ENCODE peak calls at places on chromosomes 12 and 14, in eight cellular contexts. N is thoracic aorta; B is CD8-positive, alpha-beta memory T cell; P is heart right ventricle; C is testis; I is K562; F is cardiac muscle cell; K is spleen. M is an unnamed sample.
A peak's percentile ranks its signal among the peaks of the same experiment; 100 is the strongest.

GRCh38 chr14:100332797-100333196 is 9.7 kb downstream of the SLC25A47 start:
- DNase-seq in N (no peak), B (no peak), P (no peak), C (no peak), I (no peak), F (no peak), K (no peak), M (no peak)

GRCh38 chr12:98864363-98864762 is 219.3 kb downstream of the APAF1 start:
- DNase-seq in N (no peak), B (no peak), P (no peak), C (no peak), I (no peak), F (no peak), K (no peak), M (no peak)

GRCh38 chr12:121364657-121365265 is 12.6 kb upstream of the ANAPC5 start:
- DNase-seq in N (no peak), B (no peak), P (no peak), C (no peak), I (no peak), F (no peak), K (no peak), M (no peak)

GRCh38 chr14:87045241-87045640 is 947.7 kb downstream of the GALC start:
- DNase-seq in N (no peak), B (no peak), P (no peak), C (no peak), I (no peak), F (no peak), K (no peak), M (no peak)

GRCh38 chr12:132872073-132872855 is 15.1 kb downstream of the CHFR start:
- DNase-seq in N (no peak), B (no peak), P (no peak), C (no peak), I (no peak), F (no peak), K (no peak), M (no peak)

GRCh38 chr14:72582582-72582981 is 311.3 kb downstream of the DPF3 start:
- DNase-seq in N (no peak), B (no peak), P (no peak), C (no peak), I (no peak), F (no peak), K (no peak), M (no peak)

GRCh38 chr12:122318607-122319311 is 52.5 kb upstream of the VPS33A start:
- DNase-seq in N (no peak), B (no peak), P (peak; percentile 37), C (no peak), I (no peak), F (no peak), K (no peak), M (no peak)

GRCh38 chr12:17333287-17333686 is 727.3 kb upstream of the LMO3 start:
- DNase-seq in N (no peak), B (no peak), P (no peak), C (no peak), I (no peak), F (no peak), K (no peak), M (no peak)

GRCh38 chr14:31420013-31420318 is 384 bp downstream of the HEATR5A start:
- DNase-seq in N (no peak), B (no peak), P (peak; percentile 50), C (peak; percentile 63), I (peak; percentile 59), F (peak; percentile 86), K (peak; percentile 94), M (peak; percentile 4)

GRCh38 chr14:61191751-61192150 is 89.4 kb downstream of the TMEM30B start:
- DNase-seq in N (no peak), B (no peak), P (no peak), C (no peak), I (no peak), F (no peak), K (no peak), M (no peak)

GRCh38 chr14:30982583-30982982 is 42.9 kb upstream of the AP4S1 start:
- DNase-seq in N (no peak), B (no peak), P (no peak), C (no peak), I (no peak), F (no peak), K (no peak), M (no peak)

GRCh38 chr14:53881161-53881846 is 75.3 kb downstream of the BMP4 start:
- DNase-seq in N (no peak), B (no peak), P (no peak), C (no peak), I (no peak), F (no peak), K (no peak), M (no peak)

GRCh38 chr14:21042918-21043317 is 756 bp downstream of the RNASE7 start:
- DNase-seq in N (no peak), B (no peak), P (no peak), C (no peak), I (no peak), F (no peak), K (no peak), M (no peak)

GRCh38 chr12:62933871-62934798 is 815 bp downstream of the PPM1H start:
- DNase-seq in N (no peak), B (no peak), P (peak; percentile 41), C (peak; percentile 48), I (peak; percentile 51), F (peak; percentile 61), K (peak; percentile 87), M (no peak)

GRCh38 chr14:72978856-72979255 is 48.0 kb downstream of the ZFYVE1 start:
- DNase-seq in N (no peak), B (no peak), P (no peak), C (peak; percentile 18), I (no peak), F (no peak), K (peak; percentile 31), M (no peak)

GRCh38 chr14:102235275-102235897 is 69.6 kb downstream of the MOK start:
- DNase-seq in N (peak; percentile 59), B (peak; percentile 63), P (peak; percentile 86), C (peak; percentile 94), I (peak; percentile 82), F (peak; percentile 92), K (peak; percentile 90), M (peak; percentile 68)

GRCh38 chr14:48970995-48971394 is 615.2 kb downstream of the RPS29 start:
- DNase-seq in N (no peak), B (no peak), P (no peak), C (no peak), I (no peak), F (no peak), K (no peak), M (no peak)

GRCh38 chr12:106082216-106083175 is 56.3 kb downstream of the NUAK1 start:
- DNase-seq in N (no peak), B (no peak), P (no peak), C (no peak), I (no peak), F (no peak), K (no peak), M (no peak)

GRCh38 chr12:93231938-93232337 is 145.8 kb upstream of the NUDT4 start:
- DNase-seq in N (no peak), B (no peak), P (no peak), C (no peak), I (no peak), F (no peak), K (no peak), M (no peak)

GRCh38 chr14:100535287-100536131 is 51.7 kb downstream of the BEGAIN start:
- DNase-seq in N (no peak), B (no peak), P (peak; percentile 2), C (peak; percentile 14), I (no peak), F (no peak), K (peak; percentile 52), M (no peak)

GRCh38 chr12:22797686-22798085 is 172.7 kb downstream of the ETNK1 start:
- DNase-seq in N (no peak), B (no peak), P (no peak), C (no peak), I (no peak), F (no peak), K (no peak), M (no peak)

DNA sequence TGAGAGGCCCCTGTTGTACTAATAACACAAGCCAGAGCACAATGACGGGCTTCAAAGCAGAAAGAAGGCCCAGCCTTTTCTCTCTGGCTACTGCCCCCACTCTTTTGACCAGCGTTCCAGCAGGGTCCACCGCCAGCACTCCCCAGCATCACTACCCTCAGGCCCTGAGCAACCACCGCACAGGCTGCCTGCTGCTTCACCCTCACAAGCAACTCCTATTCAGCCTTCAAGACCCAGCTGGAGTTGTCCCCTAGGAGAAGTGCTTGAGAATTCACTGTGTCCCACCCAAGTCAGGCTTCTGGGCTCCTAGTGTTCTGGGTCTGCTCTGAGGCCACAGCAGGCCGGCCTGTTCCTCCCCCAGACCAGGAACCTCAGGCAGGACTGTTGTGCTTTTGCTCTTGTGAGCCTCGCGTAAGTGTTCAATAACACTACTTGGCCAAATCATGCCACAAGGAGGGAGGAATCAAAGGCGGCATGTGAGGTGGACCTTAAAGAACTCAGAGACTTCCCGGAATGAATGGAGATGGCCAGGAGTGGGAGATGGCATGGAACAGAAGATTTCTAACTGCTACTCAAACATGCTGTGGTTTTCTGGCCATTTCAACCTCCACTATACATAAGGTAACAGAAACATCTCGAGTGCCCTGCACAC is 83.3 kb upstream of the GPR68 start:
- DNase-seq in N (no peak), B (no peak), P (no peak), C (no peak), I (no peak), F (no peak), K (no peak), M (no peak)
- H3K4me1 ChIP-seq in N (no peaks in the 10 kb centered on the region), B (peaks cover 97% of the 10 kb centered on the region), P (peaks cover 63% of the 10 kb centered on the region), C (peaks cover 26% of the 10 kb centered on the region), I (peaks cover 21% of the 10 kb centered on the region), F (peaks cover 5% of the 10 kb centered on the region), K (peaks cover 38% of the 10 kb centered on the region), M (no peaks in the 10 kb centered on the region)

GRCh38 chr14:75273272-75274044 is 5.2 kb upstream of the FOS start:
- DNase-seq in N (no peak), B (no peak), P (no peak), C (no peak), I (no peak), F (peak; percentile 56), K (peak; percentile 36), M (no peak)
- H3K9me3 ChIP-seq in N (no peaks in the 10 kb centered on the region), B (no peaks in the 10 kb centered on the region), P (no peaks in the 10 kb centered on the region), C (no peaks in the 10 kb centered on the region), I (no peaks in the 10 kb centered on the region), F (no peaks in the 10 kb centered on the region), K (no peaks in the 10 kb centered on the region), M (no peaks in the 10 kb centered on the region)

DNA sequence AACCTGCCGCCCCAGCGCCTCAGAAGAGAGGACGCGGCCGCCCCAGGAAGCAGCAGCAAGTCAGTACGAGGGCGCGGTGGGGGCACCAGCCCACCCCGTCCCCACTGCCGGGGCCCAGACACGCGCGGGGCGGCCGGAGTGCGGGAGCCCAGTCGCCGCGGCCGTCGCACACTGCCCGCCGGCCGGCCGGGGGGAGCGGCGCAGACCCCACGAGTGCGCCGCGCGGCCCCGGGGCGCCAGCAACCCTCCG is 965 bp downstream of the HMGA2 start:
- DNase-seq in N (no peak), B (no peak), P (no peak), C (no peak), I (no peak), F (no peak), K (no peak), M (no peak)
- H3K27ac ChIP-seq in N (no peak overlapping the region), B (no peak overlapping the region), P (no peak overlapping the region), C (no peak overlapping the region), I (no peak overlapping the region), F (peak overlapping the region; percentile 76), K (no peak overlapping the region), M (no peak overlapping the region)

DNA sequence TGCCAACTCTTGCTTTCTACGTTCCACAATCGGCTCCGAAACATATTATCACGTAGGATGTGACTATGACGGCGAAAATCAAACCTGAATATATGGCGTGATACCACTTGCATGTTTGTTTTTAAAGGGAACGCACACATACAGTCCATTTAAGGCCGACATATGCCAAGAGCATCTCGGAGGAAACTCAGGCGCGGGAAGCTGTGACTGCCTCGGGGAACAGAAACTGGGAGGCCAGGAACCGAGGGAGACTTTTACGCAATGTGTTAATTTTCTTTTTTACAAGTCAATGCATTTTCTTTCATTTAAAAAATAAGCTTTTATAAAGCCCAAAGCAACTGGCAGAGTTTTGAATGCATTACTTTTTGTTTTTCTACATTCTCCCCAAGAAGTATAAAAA is 6.9 kb downstream of the NCOR2 start:
- DNase-seq in N (no peak), B (no peak), P (no peak), C (no peak), I (no peak), F (no peak), K (peak; percentile 36), M (no peak)
- H3K4me1 ChIP-seq in N (peaks cover 27% of the 10 kb centered on the region), B (peaks cover 15% of the 10 kb centered on the region), P (peaks cover 62% of the 10 kb centered on the region), C (peaks cover 72% of the 10 kb centered on the region), I (peaks cover 9% of the 10 kb centered on the region), F (peaks cover 49% of the 10 kb centered on the region), K (peaks cover 39% of the 10 kb centered on the region), M (peaks cover 8% of the 10 kb centered on the region)

M was measured in iPS DF 6.9.